ENCODE peak calls at places on chromosomes 3 and 15, in eight cellular contexts. E, Q, L, C, I, Z, M and F are unnamed samples.

GRCh38 chr3:2166552-2166951 is 67.9 kb downstream of the CNTN4 start:
- DNase-seq in C (no peak), E (no peak), Q (no peak), I (no peak), Z (peak; percentile 10), L (no peak), M (no peak), F (no peak)

GRCh38 chr15:92448370-92448769 is 54.7 kb downstream of the ST8SIA2 start:
- DNase-seq in C (no peak), M (no peak), I (no peak), E (no peak), Q (no peak), L (no peak), Z (no peak), F (no peak)

GRCh38 chr3:120284702-120285507 is at the start of gene GPR156:
- DNase-seq in E (no peak), M (no peak), Q (peak; percentile 60), I (no peak), C (no peak), Z (peak; percentile 48), L (no peak), F (peak; percentile 94)

GRCh38 chr15:74322558-74323180 is 44.8 kb downstream of the CYP11A1 start:
- DNase-seq in Z (peak; percentile 84), I (peak; percentile 49), E (peak; percentile 79), Q (peak; percentile 82), C (peak; percentile 68), L (peak; percentile 78), M (peak; percentile 59), F (peak; percentile 94)

GRCh38 chr3:11140054-11140712 is 14.1 kb upstream of the HRH1 start:
- DNase-seq in C (peak; percentile 62), M (peak; percentile 27), L (peak; percentile 81), Q (no peak), Z (peak; percentile 27), I (no peak), E (peak; percentile 67), F (no peak)

GRCh38 chr3:38136272-38136806 is 588 bp downstream of the ACAA1 start:
- DNase-seq in M (peak; percentile 30), Z (no peak), E (no peak), I (no peak), C (peak; percentile 69), L (peak; percentile 52), Q (peak; percentile 72), F (no peak)

GRCh38 chr15:77959094-77959879 is 118.2 kb downstream of the TBC1D2B start:
- DNase-seq in I (peak; percentile 76), L (peak; percentile 90), Q (peak; percentile 76), Z (peak; percentile 89), C (peak; percentile 88), E (peak; percentile 84), M (peak; percentile 83), F (peak; percentile 97)

GRCh38 chr3:113261996-113262665 is 50.8 kb downstream of the BOC start:
- DNase-seq in Z (no peak), E (peak; percentile 67), L (no peak), I (no peak), C (no peak), Q (peak; percentile 44), M (no peak), F (no peak)

GRCh38 chr15:52295421-52295991 is at the start of gene MYO5C:
- DNase-seq in Q (peak; percentile 16), E (peak; percentile 76), M (peak; percentile 95), C (peak; percentile 93), L (peak; percentile 82), Z (peak; percentile 85), I (peak; percentile 95), F (peak; percentile 87)

GRCh38 chr15:39357478-39358268 is 223.2 kb upstream of the THBS1 start:
- DNase-seq in Z (no peak), C (no peak), L (no peak), I (no peak), M (no peak), E (no peak), Q (peak; percentile 74), F (no peak)

GRCh38 chr3:45506084-45506483 is 88.5 kb upstream of the LIMD1 start:
- DNase-seq in L (no peak), Q (no peak), E (no peak), I (no peak), M (no peak), C (no peak), Z (no peak), F (no peak)

GRCh38 chr15:89417206-89417725 is 79.1 kb downstream of the RHCG start:
- DNase-seq in Z (no peak), E (no peak), I (no peak), L (no peak), C (no peak), Q (no peak), M (no peak), F (no peak)
- H3K27ac ChIP-seq in Z (no peak overlapping the region), E (no peak overlapping the region), I (no peak overlapping the region), L (no peak overlapping the region), C (no peak overlapping the region), Q (no peak overlapping the region), M (no peak overlapping the region), F (no peak overlapping the region)

DNA sequence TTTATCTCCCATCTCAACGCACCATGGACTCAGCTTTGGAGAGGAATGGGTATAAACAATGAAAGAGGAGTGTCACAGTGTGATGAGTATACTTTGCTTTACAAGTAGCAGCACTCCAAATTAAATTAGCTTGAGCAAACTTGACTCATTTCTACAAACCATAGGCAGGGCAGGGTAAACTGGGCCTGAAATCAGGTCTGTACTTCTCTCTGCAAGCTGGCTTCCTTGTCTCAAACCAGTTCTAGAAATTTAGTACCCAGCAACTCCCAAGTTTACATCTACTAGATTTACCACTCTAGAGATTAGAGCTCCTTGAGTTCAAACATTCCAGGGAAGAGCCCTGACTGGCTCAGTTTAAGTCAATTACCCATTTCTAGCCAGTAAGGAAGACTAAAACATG is 37.4 kb upstream of the NEO1 start:
- DNase-seq in I (no peak), Q (no peak), Z (no peak), L (no peak), E (no peak), M (no peak), C (no peak), F (no peak)
- H3K27ac ChIP-seq in I (no peak overlapping the region), Q (no peak overlapping the region), Z (no peak overlapping the region), L (no peak overlapping the region), E (no peak overlapping the region), M (no peak overlapping the region), C (no peak overlapping the region), F (no peak overlapping the region)

DNA sequence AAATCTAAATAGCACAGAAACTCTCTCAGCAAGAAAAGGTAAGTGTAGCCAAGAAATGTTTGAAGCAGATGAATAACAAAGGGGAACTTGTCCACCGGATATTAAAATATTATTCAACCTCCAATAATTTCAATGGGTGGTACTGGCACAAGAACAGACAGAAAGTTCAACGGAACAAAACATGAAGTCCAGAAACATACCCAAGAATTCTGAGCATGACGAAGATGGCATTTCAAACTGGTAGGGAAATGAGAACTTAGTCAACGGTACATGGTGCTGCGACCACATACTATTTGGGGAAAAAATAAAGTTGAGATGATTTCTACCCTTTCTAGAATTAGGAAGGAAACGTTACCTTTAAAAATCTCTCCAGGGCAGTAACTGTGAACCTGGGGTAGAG is 5.5 kb downstream of the CHSY1 start:
- DNase-seq in L (no peak), M (no peak), C (no peak), Q (no peak), E (no peak), I (peak; percentile 61), Z (no peak), F (no peak)
- H3K27ac ChIP-seq in L (no peak overlapping the region), M (peak overlapping the region; percentile 46), C (no peak overlapping the region), Q (no peak overlapping the region), E (no peak overlapping the region), I (no peak overlapping the region), Z (no peak overlapping the region), F (peak overlapping the region; percentile 30)

GRCh38 chr3:126101521-126101982 is 17.6 kb upstream of the SLC41A3 start:
- DNase-seq in Z (no peak), M (no peak), E (peak; percentile 74), C (no peak), Q (no peak), I (peak; percentile 66), L (no peak), F (peak; percentile 73)
- H3K27ac ChIP-seq in Z (no peak overlapping the region), M (peak overlapping the region; percentile 60), E (peak overlapping the region; percentile 89), C (no peak overlapping the region), Q (no peak overlapping the region), I (no peak overlapping the region), L (no peak overlapping the region), F (peak overlapping the region; percentile 86)

GRCh38 chr3:4493008-4493930 is at the start of gene ITPR1:
- DNase-seq in C (peak; percentile 99), M (peak; percentile 98), Z (peak; percentile 99), I (peak; percentile 99), E (peak; percentile 100), Q (peak; percentile 98), L (peak; percentile 99), F (peak; percentile 96)

GRCh38 chr3:4494807-4495200 is 1.7 kb downstream of the ITPR1 start:
- DNase-seq in E (no peak), Q (no peak), C (no peak), M (no peak), Z (no peak), L (no peak), I (no peak), F (peak; percentile 14)

GRCh38 chr3:4493931-4494806 is 1.0 kb downstream of the ITPR1 start:
- DNase-seq in C (peak; percentile 48), I (peak; percentile 46), Z (peak; percentile 34), L (peak; percentile 56), E (no peak), M (no peak), Q (peak; percentile 59), F (peak; percentile 39)

GRCh38 chr3:4492240-4493007 is 724 bp upstream of the ITPR1 start:
- DNase-seq in L (peak; percentile 71), E (peak; percentile 87), Q (peak; percentile 84), I (peak; percentile 65), C (peak; percentile 74), Z (peak; percentile 76), M (peak; percentile 62), F (peak; percentile 82)

DNA sequence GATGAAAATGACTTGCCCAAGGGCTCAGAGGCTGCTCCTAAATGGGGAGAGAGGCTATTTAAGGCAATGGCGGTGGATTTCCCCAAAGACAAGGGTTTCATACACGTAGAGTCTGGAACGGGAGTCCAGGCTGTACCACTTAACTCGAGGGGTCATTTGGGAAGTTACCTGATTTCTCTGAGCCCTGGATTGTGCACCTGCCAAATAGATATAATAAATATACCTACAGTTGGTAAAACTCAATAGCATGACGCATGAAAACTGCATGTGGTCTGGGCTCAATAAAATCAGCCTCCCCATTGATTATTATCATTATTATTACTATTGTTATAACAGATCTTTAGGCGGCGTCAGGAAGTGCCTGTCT is 1.3 kb upstream of the ITPR1 start:
- DNase-seq in Z (no peak), M (no peak), L (no peak), C (no peak), Q (no peak), E (no peak), I (no peak), F (no peak)
- H3K27ac ChIP-seq in Z (no peak overlapping the region), M (peak overlapping the region; percentile 94), L (no peak overlapping the region), C (no peak overlapping the region), Q (no peak overlapping the region), E (peak overlapping the region; percentile 96), I (no peak overlapping the region), F (no peak overlapping the region)